ENCODE peak calls at places on chromosomes 12 and 14, in seven cellular contexts. Q, I, U, M, O, N and X are unnamed samples.

GRCh38 chr12:105385141-105385540 is 54.6 kb downstream of the C12orf75 start:
- DNase-seq in Q (no peak), I (peak), U (peak), M (peak), O (no peak), N (no peak), X (peak)

GRCh38 chr12:109134186-109134917 is 18.0 kb downstream of the ACACB start:
- DNase-seq in Q (no peak), I (no peak), U (no peak), M (peak), O (no peak), N (no peak), X (no peak)

GRCh38 chr12:124445121-124445718 is 122.2 kb downstream of the NCOR2 start:
- DNase-seq in Q (no peak), I (no peak), U (no peak), M (no peak), O (no peak), N (no peak), X (no peak)

GRCh38 chr12:107236824-107237467 is 143.6 kb upstream of the CRY1 start:
- DNase-seq in Q (peak), I (peak), U (peak), M (peak), O (no peak), N (no peak), X (no peak)

GRCh38 chr14:80378084-80378483 is 166.8 kb upstream of the DIO2 start:
- DNase-seq in Q (no peak), I (no peak), U (no peak), M (no peak), O (no peak), N (no peak), X (no peak)

GRCh38 chr12:105261010-105261409 is 25.0 kb upstream of the APPL2 start:
- DNase-seq in Q (no peak), I (no peak), U (no peak), M (no peak), O (no peak), N (no peak), X (no peak)

GRCh38 chr14:94663965-94664704 is 51.9 kb downstream of the SERPINA3 start:
- DNase-seq in Q (no peak), I (no peak), U (no peak), M (no peak), O (no peak), N (peak), X (no peak)

GRCh38 chr12:75850751-75851462 is 180.7 kb downstream of the PHLDA1 start:
- DNase-seq in Q (no peak), I (no peak), U (peak), M (peak), O (no peak), N (no peak), X (no peak)

GRCh38 chr14:104290756-104291122 is 152.4 kb downstream of the KIF26A start:
- DNase-seq in Q (no peak), I (no peak), U (no peak), M (no peak), O (no peak), N (no peak), X (no peak)

GRCh38 chr14:50853891-50854290 is 18.0 kb upstream of the ABHD12B start:
- DNase-seq in Q (no peak), I (no peak), U (no peak), M (no peak), O (no peak), N (no peak), X (no peak)

GRCh38 chr12:53972722-53973092 is 219 bp upstream of the HOXC11 start:
- DNase-seq in Q (no peak), I (no peak), U (no peak), M (no peak), O (no peak), N (no peak), X (no peak)
- H3K4me3 ChIP-seq in Q (no peak), I (no peak), U (no peak), M (peak), O (no peak), N (no peak), X (peak)

DNA sequence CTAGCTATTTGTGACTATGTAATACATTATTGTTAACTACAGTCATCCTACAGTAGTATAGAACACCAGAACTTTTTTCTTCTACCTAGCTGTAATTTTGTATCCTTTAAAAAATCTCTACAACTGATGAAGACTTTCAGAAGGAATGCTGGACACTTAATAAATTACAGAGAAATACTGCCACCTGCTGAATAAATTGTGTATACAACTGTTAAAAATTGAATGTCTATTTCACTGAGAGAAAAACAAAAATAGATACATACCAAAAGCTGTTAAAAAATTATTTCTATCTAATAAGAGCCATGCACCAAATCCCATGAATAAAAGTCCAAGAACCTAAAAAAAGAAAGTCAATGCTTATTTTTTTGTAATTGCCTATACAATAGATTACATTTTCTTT is 6.6 kb downstream of the TSPAN19 start:
- DNase-seq in Q (no peak), I (peak), U (peak), M (peak), O (peak), N (no peak), X (no peak)
- TF ChIP-seq CTCF in Q (no peak), I (no peak), U (peak), M (no peak), O (peak), N (peak), X (no peak)

DNA sequence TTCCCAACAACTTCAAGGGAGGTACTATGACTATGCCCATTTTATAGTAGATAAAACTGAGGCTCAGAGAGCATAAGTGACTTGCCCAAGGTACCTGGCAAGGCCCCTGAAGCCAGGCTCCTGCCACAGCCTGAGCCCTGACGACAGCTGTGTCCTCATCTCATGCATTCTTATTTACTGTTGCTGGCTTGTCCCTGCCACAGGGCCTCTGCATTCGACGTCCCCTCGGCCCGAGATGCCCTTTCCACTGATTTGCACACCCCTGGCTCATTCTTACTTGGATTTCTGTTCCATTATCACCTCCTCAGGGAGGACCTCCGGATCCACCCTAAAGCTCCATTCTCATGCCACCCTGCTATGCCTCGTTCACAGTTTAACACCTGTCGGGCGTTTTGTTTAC is 2.6 kb downstream of the TESC start:
- DNase-seq in Q (no peak), I (no peak), U (no peak), M (no peak), O (no peak), N (no peak), X (no peak)
- H3K4me3 ChIP-seq in Q (no peak), I (no peak), U (no peak), M (no peak), O (no peak), N (peak), X (no peak)

DNA sequence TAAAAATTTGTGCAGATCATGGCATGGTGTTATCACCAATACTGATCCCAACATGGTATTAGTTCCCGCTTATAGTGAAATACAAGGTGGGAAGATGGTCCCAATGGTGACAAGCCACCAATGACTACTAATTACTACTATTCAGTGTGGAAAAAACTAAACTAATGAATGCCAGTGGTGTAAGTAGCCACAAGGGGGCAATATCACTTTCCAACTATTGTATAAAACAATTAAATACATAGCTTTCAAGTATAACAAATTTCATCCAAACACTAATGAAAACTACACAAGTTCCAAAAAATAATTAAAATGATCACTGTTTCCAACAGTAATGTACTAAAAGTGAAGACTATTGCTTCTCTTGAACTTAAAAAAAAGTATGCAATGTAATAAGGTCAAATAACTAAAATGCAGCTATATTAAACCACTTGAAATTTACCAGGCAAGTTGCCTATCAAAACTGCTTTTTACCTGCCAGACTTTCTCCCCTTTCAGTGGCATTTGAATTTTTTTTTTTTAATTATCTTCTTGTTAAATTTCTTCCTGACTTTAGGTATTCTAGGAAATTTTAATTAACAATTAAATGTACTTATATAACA is 58.0 kb downstream of the PAPLN start:
- DNase-seq in Q (no peak), I (peak), U (peak), M (peak), O (peak), N (no peak), X (no peak)
- TF ChIP-seq CTCF in Q (no peak), I (peak), U (peak), M (peak), O (peak), N (no peak), X (peak)

DNA sequence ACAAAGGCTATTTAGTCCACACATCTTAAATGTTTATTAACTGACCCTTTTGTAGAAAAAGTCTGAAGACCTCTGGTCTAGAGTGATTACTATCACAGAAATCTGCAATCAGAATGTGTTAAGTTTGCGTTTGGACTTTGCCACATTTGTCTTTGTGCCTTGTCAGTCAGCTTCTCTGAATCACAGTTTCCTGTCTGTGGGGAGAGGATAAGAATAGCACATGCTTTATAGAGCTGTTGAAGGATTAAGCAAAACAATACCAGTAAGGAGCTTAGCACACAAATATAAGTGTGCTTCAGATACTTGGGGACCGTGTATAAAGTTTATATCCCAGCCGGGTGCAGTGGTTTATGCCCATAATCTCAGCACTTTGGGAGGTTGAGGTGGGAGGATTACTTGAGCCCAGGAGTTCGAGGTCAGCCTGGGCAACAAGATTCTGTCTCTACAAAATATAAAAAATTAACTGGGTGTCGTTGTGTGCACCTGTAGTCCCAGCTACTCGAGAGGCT is 63.0 kb upstream of the BTG1 start:
- DNase-seq in Q (no peak), I (no peak), U (peak), M (peak), O (peak), N (no peak), X (peak)
- H3K4me3 ChIP-seq in Q (no peak), I (no peak), U (no peak), M (no peak), O (peak), N (no peak), X (no peak)

GRCh38 chr12:113089839-113090238 is 33.3 kb downstream of the DTX1 start:
- DNase-seq in Q (no peak), I (no peak), U (no peak), M (no peak), O (no peak), N (no peak), X (no peak)
- TF ChIP-seq CTCF in Q (no peak), I (no peak), U (no peak), M (no peak), O (no peak), N (no peak), X (no peak)

GRCh38 chr14:75259946-75260545 is 18.6 kb upstream of the FOS start:
- DNase-seq in Q (no peak), I (no peak), U (no peak), M (no peak), O (no peak), N (no peak), X (no peak)
- H3K4me3 ChIP-seq in Q (no peak), I (no peak), U (no peak), M (no peak), O (no peak), N (no peak), X (no peak)

GRCh38 chr12:34033628-34034296 is 11.5 kb downstream of the ALG10 start:
- DNase-seq in Q (no peak), I (peak), U (peak), M (peak), O (peak), N (peak), X (no peak)
- TF ChIP-seq CTCF in Q (no peak), I (no peak), U (peak), M (peak), O (peak), N (no peak), X (no peak)